ENCODE peak calls at places on chromosomes 1 and 21, in six cellular contexts. Q is germinal center; S is AG04450; Y is H9; L is T-helper 2 cell; J is effector memory CD8-positive, alpha-beta T cell. H is an unnamed sample.

GRCh38 chr1:198125995-198126758 is 30.6 kb upstream of the NEK7 start:
- DNase-seq in Q (no peak), S (no peak), Y (no peak), L (no peak), J (no peak), H (no peak)

GRCh38 chr1:100736324-100736723 is 16.8 kb downstream of the VCAM1 start:
- DNase-seq in Q (no peak), S (no peak), Y (no peak), L (no peak), J (no peak), H (no peak)

GRCh38 chr1:54153548-54154439 is 994 bp upstream of the CDCP2 start:
- DNase-seq in Q (no peak), S (peak; percentile 21), Y (peak; percentile 55), L (no peak), J (no peak), H (no peak)

GRCh38 chr1:179816196-179816960 is 61.2 kb downstream of the TOR1AIP2 start:
- DNase-seq in Q (no peak), S (no peak), Y (no peak), L (no peak), J (no peak), H (no peak)

GRCh38 chr1:217528271-217528670 is 102.6 kb downstream of the GPATCH2 start:
- DNase-seq in Q (no peak), S (peak; percentile 30), Y (no peak), L (no peak), J (no peak), H (no peak)

GRCh38 chr21:16117851-16118592 is 388.2 kb downstream of the USP25 start:
- DNase-seq in Q (no peak), S (peak; percentile 71), Y (no peak), L (no peak), J (no peak), H (no peak)

GRCh38 chr21:32302560-32302959 is 3.9 kb downstream of the MRAP start:
- DNase-seq in Q (no peak), S (no peak), Y (no peak), L (no peak), J (no peak), H (no peak)

GRCh38 chr1:9594471-9595155 is 5.9 kb downstream of the TMEM201 start:
- DNase-seq in Q (no peak), S (no peak), Y (no peak), L (no peak), J (no peak), H (no peak)

GRCh38 chr1:11563560-11564069 is 84.7 kb downstream of the DISP3 start:
- DNase-seq in Q (peak; percentile 54), S (no peak), Y (no peak), L (no peak), J (no peak), H (peak; percentile 94)